ENCODE peak calls at places on chromosomes 1 and 21, in ten cellular contexts. S is fibroblast of lung; X is upper lobe of right lung; U is ascending aorta; T is AG10803; O is stimulated activated CD8-positive, alpha-beta memory T cell treated with anti-CD3 and anti-CD28 coated beads, Interleukin-15, amount 100 ng/mL, for 24 hours; N is GM20000; M is NCI-H1417 treated with DMSO at 0.1 percent for 48 hours; G is cardiac muscle cell; A is NCI-H2081. Y is an unnamed sample.

GRCh38 chr1:213111502-213111901 is 60.5 kb downstream of the RPS6KC1 start:
- DNase-seq in S (no peak), X (no peak), U (no peak), T (no peak), O (no peak), N (no peak), M (no peak), G (no peak), A (no peak), Y (no peak)

GRCh38 chr1:116767782-116768382 is 13.7 kb downstream of the CD2 start:
- DNase-seq in S (no peak), X (no peak), U (no peak), T (no peak), O (no peak), N (no peak), M (no peak), G (no peak), A (no peak), Y (no peak)

GRCh38 chr21:31471865-31472264 is 127.8 kb upstream of the TIAM1 start:
- DNase-seq in S (no peak), X (no peak), U (no peak), T (no peak), O (no peak), N (no peak), M (no peak), G (no peak), A (no peak), Y (no peak)

GRCh38 chr1:203539831-203540546 is 46.0 kb downstream of the OPTC start:
- DNase-seq in S (no peak), X (peak), U (no peak), T (no peak), O (no peak), N (no peak), M (no peak), G (no peak), A (no peak), Y (no peak)

GRCh38 chr1:196423612-196424011 is 184.6 kb downstream of the KCNT2 start:
- DNase-seq in S (peak), X (no peak), U (no peak), T (no peak), O (no peak), N (no peak), M (no peak), G (peak), A (no peak), Y (no peak)

GRCh38 chr1:39453603-39454002 is 37.8 kb upstream of the BMP8A start:
- DNase-seq in S (peak), X (peak), U (peak), T (peak), O (no peak), N (no peak), M (no peak), G (peak), A (no peak), Y (peak)

GRCh38 chr1:179121159-179121938 is 39.5 kb downstream of the TOR3A start:
- DNase-seq in S (peak), X (no peak), U (no peak), T (peak), O (no peak), N (peak), M (no peak), G (peak), A (no peak), Y (peak)

GRCh38 chr1:72202761-72203160 is 79.6 kb downstream of the NEGR1 start:
- DNase-seq in S (peak), X (no peak), U (no peak), T (peak), O (no peak), N (no peak), M (no peak), G (no peak), A (no peak), Y (no peak)

GRCh38 chr1:246166841-246167240 is 340.2 kb downstream of the SMYD3 start:
- DNase-seq in S (no peak), X (no peak), U (no peak), T (no peak), O (no peak), N (no peak), M (no peak), G (no peak), A (peak), Y (no peak)

GRCh38 chr1:181577475-181577874 is 94.2 kb downstream of the CACNA1E start:
- DNase-seq in S (no peak), X (no peak), U (no peak), T (no peak), O (no peak), N (no peak), M (no peak), G (no peak), A (no peak), Y (no peak)

GRCh38 chr1:1425426-1425752 is 4.3 kb upstream of the ANKRD65 start:
- DNase-seq in S (no peak), X (no peak), U (no peak), T (no peak), O (no peak), N (no peak), M (no peak), G (no peak), A (no peak), Y (no peak)

GRCh38 chr1:174165471-174166137 is 6.3 kb downstream of the RABGAP1L start:
- DNase-seq in S (peak), X (no peak), U (no peak), T (peak), O (no peak), N (no peak), M (no peak), G (peak), A (no peak), Y (peak)

GRCh38 chr1:178540646-178541045 is 27.7 kb downstream of the TEX35 start:
- DNase-seq in S (peak), X (no peak), U (no peak), T (peak), O (no peak), N (no peak), M (no peak), G (peak), A (no peak), Y (peak)

GRCh38 chr1:160459056-160459455 is 58.7 kb downstream of the VANGL2 start:
- DNase-seq in S (peak), X (no peak), U (no peak), T (no peak), O (no peak), N (no peak), M (no peak), G (no peak), A (no peak), Y (no peak)

GRCh38 chr21:43676391-43676790 is 17.0 kb downstream of the RRP1B start:
- DNase-seq in S (no peak), X (no peak), U (no peak), T (no peak), O (no peak), N (no peak), M (no peak), G (no peak), A (no peak), Y (no peak)

GRCh38 chr1:201062511-201063189 is 39.1 kb upstream of the KIF21B start:
- DNase-seq in S (no peak), X (no peak), U (no peak), T (no peak), O (no peak), N (no peak), M (no peak), G (no peak), A (no peak), Y (no peak)

GRCh38 chr1:212070720-212071302 is 35.3 kb downstream of the DTL start:
- DNase-seq in S (peak), X (no peak), U (no peak), T (peak), O (no peak), N (peak), M (no peak), G (peak), A (peak), Y (peak)

GRCh38 chr1:219880765-219881457 is 47.4 kb downstream of the SLC30A10 start:
- DNase-seq in S (peak), X (no peak), U (no peak), T (no peak), O (no peak), N (no peak), M (no peak), G (no peak), A (no peak), Y (no peak)

GRCh38 chr1:145957443-145958319 is at the start of gene LIX1L:
- DNase-seq in S (peak), X (peak), U (peak), T (peak), O (peak), N (peak), M (peak), G (peak), A (peak), Y (peak)

GRCh38 chr1:8880068-8880676 is 1.7 kb upstream of the ENO1 start:
- DNase-seq in S (peak), X (peak), U (peak), T (peak), O (no peak), N (peak), M (no peak), G (peak), A (no peak), Y (peak)

GRCh38 chr1:67724928-67725560 is 40.0 kb downstream of the GADD45A start:
- DNase-seq in S (peak), X (no peak), U (no peak), T (peak), O (no peak), N (no peak), M (no peak), G (peak), A (peak), Y (peak)

GRCh38 chr1:29563092-29563491 is 326.8 kb downstream of the PTPRU start:
- DNase-seq in S (no peak), X (peak), U (no peak), T (no peak), O (no peak), N (no peak), M (no peak), G (no peak), A (no peak), Y (no peak)

Y was measured in AG08395.